ENCODE peak calls at places on chromosomes 16 and 17, in five cellular contexts. V is HFFc6; U is IMR-90; D is RWPE1; Y is CD4-positive, alpha-beta T cell. B is an unnamed sample.

GRCh38 chr16:10938844-10939648 is 3.2 kb downstream of the DEXI start:
- DNase-seq in V (no peak), U (no peak), D (no peak), Y (no peak), B (no peak)

GRCh38 chr17:59756236-59756818 is 48.9 kb downstream of the VMP1 start:
- DNase-seq in V (peak; percentile 72), U (peak; percentile 74), D (peak; percentile 71), Y (no peak), B (no peak)

GRCh38 chr17:14971054-14971453 is 294.1 kb downstream of the PMP22 start:
- DNase-seq in V (no peak), U (no peak), D (no peak), Y (no peak), B (no peak)

GRCh38 chr17:61261001-61261587 is 138.5 kb upstream of the TBX2 start:
- DNase-seq in V (no peak), U (no peak), D (no peak), Y (no peak), B (no peak)

GRCh38 chr16:57341441-57342303 is 16.9 kb upstream of the CCL22 start:
- DNase-seq in V (peak; percentile 95), U (peak; percentile 86), D (peak; percentile 91), Y (no peak), B (no peak)

GRCh38 chr16:89365044-89365467 is 125.3 kb downstream of the ANKRD11 start:
- DNase-seq in V (peak; percentile 77), U (peak; percentile 95), D (no peak), Y (no peak), B (peak; percentile 78)

GRCh38 chr17:17321356-17322025 is 18.3 kb downstream of the NT5M start:
- DNase-seq in V (no peak), U (no peak), D (no peak), Y (peak; percentile 10), B (no peak)

GRCh38 chr17:75262112-75262606 is 480 bp downstream of the MRPS7 start:
- DNase-seq in V (no peak), U (no peak), D (no peak), Y (no peak), B (peak; percentile 43)

GRCh38 chr17:8142158-8142886 is 9.9 kb downstream of the PER1 start:
- DNase-seq in V (no peak), U (no peak), D (no peak), Y (no peak), B (no peak)

GRCh38 chr17:58161566-58161965 is 5.2 kb upstream of the OR4D2 start:
- DNase-seq in V (no peak), U (no peak), D (no peak), Y (no peak), B (no peak)

GRCh38 chr16:48444574-48444973 is 59.4 kb upstream of the SIAH1 start:
- DNase-seq in V (peak; percentile 90), U (peak; percentile 94), D (peak; percentile 79), Y (no peak), B (no peak)

GRCh38 chr17:10870651-10871050 is 32.8 kb upstream of the PIRT start:
- DNase-seq in V (no peak), U (no peak), D (no peak), Y (no peak), B (no peak)

GRCh38 chr17:54992797-54993639 is 24.5 kb downstream of the STXBP4 start:
- DNase-seq in V (peak; percentile 54), U (peak; percentile 54), D (peak; percentile 45), Y (no peak), B (peak; percentile 44)

GRCh38 chr17:27494192-27495091 is 38.2 kb downstream of the KSR1 start:
- DNase-seq in V (no peak), U (peak; percentile 42), D (peak; percentile 65), Y (no peak), B (no peak)

GRCh38 chr16:69325784-69326171 is 4.6 kb downstream of the PDF start:
- DNase-seq in V (no peak), U (no peak), D (no peak), Y (no peak), B (no peak)

GRCh38 chr17:33939959-33940358 is 315.1 kb upstream of the CCL2 start:
- DNase-seq in V (no peak), U (no peak), D (no peak), Y (no peak), B (no peak)

GRCh38 chr16:4520913-4521312 is 17.7 kb downstream of the CDIP1 start:
- DNase-seq in V (no peak), U (no peak), D (no peak), Y (no peak), B (no peak)

GRCh38 chr17:76336756-76337412 is 16.8 kb downstream of the PRPSAP1 start:
- DNase-seq in V (no peak), U (no peak), D (no peak), Y (no peak), B (no peak)

GRCh38 chr16:1677339-1677738 is 740 bp upstream of the JPT2 start:
- DNase-seq in V (no peak), U (no peak), D (no peak), Y (no peak), B (no peak)

GRCh38 chr16:2432286-2432685 is 3.0 kb downstream of the CCNF start:
- DNase-seq in V (no peak), U (no peak), D (no peak), Y (no peak), B (no peak)

GRCh38 chr17:37177234-37177633 is 198.6 kb upstream of the C17orf78 start:
- DNase-seq in V (no peak), U (no peak), D (no peak), Y (no peak), B (no peak)

GRCh38 chr17:77489898-77490265 is 349.1 kb downstream of the SEC14L1 start:
- DNase-seq in V (no peak), U (no peak), D (no peak), Y (no peak), B (no peak)

GRCh38 chr16:12168054-12169018 is 191.8 kb downstream of the SNX29 start:
- DNase-seq in V (no peak), U (peak; percentile 51), D (no peak), Y (no peak), B (no peak)

GRCh38 chr17:83171661-83172060 is 92.3 kb downstream of the METRNL start:
- DNase-seq in V (no peak), U (no peak), D (peak; percentile 19), Y (no peak), B (no peak)

GRCh38 chr17:62109378-62109902 is 44.4 kb upstream of the MED13 start:
- DNase-seq in V (peak; percentile 75), U (peak; percentile 60), D (peak; percentile 75), Y (peak; percentile 35), B (peak; percentile 85)

GRCh38 chr17:2243953-2244352 is 59.6 kb downstream of the SMG6 start:
- DNase-seq in V (no peak), U (peak; percentile 51), D (no peak), Y (no peak), B (no peak)

GRCh38 chr17:17693253-17693954 is 12.1 kb downstream of the RAI1 start:
- DNase-seq in V (no peak), U (no peak), D (peak; percentile 54), Y (no peak), B (no peak)

GRCh38 chr17:50765454-50766221 is 1.7 kb downstream of the ANKRD40CL start:
- DNase-seq in V (no peak), U (no peak), D (no peak), Y (no peak), B (peak; percentile 45)

GRCh38 chr17:32863559-32863958 is 13.4 kb downstream of the MYO1D start:
- DNase-seq in V (no peak), U (no peak), D (no peak), Y (no peak), B (no peak)

GRCh38 chr17:74810699-74811485 is 34.7 kb upstream of the NAT9 start:
- DNase-seq in V (no peak), U (no peak), D (no peak), Y (no peak), B (no peak)

GRCh38 chr16:85354623-85355514 is 242.6 kb upstream of the CIBAR2 start:
- DNase-seq in V (peak; percentile 94), U (peak; percentile 87), D (peak; percentile 78), Y (no peak), B (no peak)

GRCh38 chr16:85321856-85322271 is 209.6 kb upstream of the CIBAR2 start:
- DNase-seq in V (peak; percentile 91), U (peak; percentile 89), D (no peak), Y (no peak), B (no peak)

GRCh38 chr16:19696312-19696711 is 21.7 kb downstream of the KNOP1 start:
- DNase-seq in V (peak; percentile 87), U (peak; percentile 88), D (peak; percentile 54), Y (peak; percentile 74), B (no peak)

GRCh38 chr17:2707721-2708584 is 3.6 kb downstream of the CLUH start:
- DNase-seq in V (no peak), U (no peak), D (no peak), Y (no peak), B (no peak)

GRCh38 chr17:35046740-35047283 is 16.7 kb downstream of the RFFL start:
- DNase-seq in V (no peak), U (peak; percentile 47), D (peak; percentile 32), Y (peak; percentile 43), B (peak; percentile 72)

GRCh38 chr17:57084802-57085447 is at the start of gene AKAP1:
- DNase-seq in V (peak; percentile 91), U (peak; percentile 90), D (peak; percentile 99), Y (peak; percentile 95), B (peak; percentile 99)
- TF ChIP-seq CTCF in V (peak; percentile 34), U (peak; percentile 40), D (peak; percentile 42), Y (no peak), B (peak; percentile 43)

GRCh38 chr16:53905028-53905427 is 201.1 kb downstream of the FTO start:
- DNase-seq in V (no peak), U (no peak), D (no peak), Y (no peak), B (no peak)
- TF ChIP-seq CTCF in V (no peak), U (no peak), D (no peak), Y (no peak), B (no peak)

GRCh38 chr17:44205962-44206824 is 6.5 kb upstream of the ATXN7L3 start:
- DNase-seq in V (no peak), U (no peak), D (no peak), Y (no peak), B (no peak)
- TF ChIP-seq CTCF in V (peak; percentile 54), U (peak; percentile 28), D (no peak), Y (peak; percentile 12), B (no peak)

GRCh38 chr16:50265260-50265659 is 1.1 kb upstream of the ADCY7 start:
- DNase-seq in V (peak; percentile 13), U (peak; percentile 12), D (no peak), Y (peak; percentile 44), B (no peak)
- TF ChIP-seq CTCF in V (peak; percentile 56), U (peak; percentile 31), D (no peak), Y (peak; percentile 64), B (no peak)